ENCODE peak calls at places on chromosome X, in eight cellular contexts. V is aorta, P is sigmoid colon, D is PC-9, N is OCI-LY7, T is mammary epithelial cell, W is A549, Y is psoas muscle. B is an unnamed sample.

GRCh38 chrX:72142094-72142843 is 10.6 kb upstream of the RTL5 start:
- DNase-seq in N (no peak), V (no peak), W (no peak), D (no peak), P (no peak), Y (no peak), T (no peak), B (no peak)

GRCh38 chrX:154511761-154512160 is 4.3 kb downstream of the FAM3A start:
- DNase-seq in V (no peak), D (no peak), P (no peak), N (no peak), W (no peak), Y (no peak), T (no peak), B (no peak)

GRCh38 chrX:128012015-128012414 is 40.2 kb downstream of the ACTRT1 start:
- DNase-seq in N (no peak), W (no peak), D (no peak), V (no peak), Y (no peak), P (no peak), T (no peak), B (no peak)

GRCh38 chrX:8815460-8816065 is 14.4 kb upstream of the FAM9A start:
- DNase-seq in N (peak; percentile 39), P (no peak), V (no peak), T (peak; percentile 33), D (no peak), Y (no peak), W (peak; percentile 40), B (no peak)

GRCh38 chrX:133674726-133675470 is 259.6 kb upstream of the GPC4 start:
- DNase-seq in T (peak; percentile 52), W (no peak), D (peak; percentile 48), V (no peak), Y (no peak), N (no peak), P (no peak), B (no peak)

GRCh38 chrX:17788439-17788838 is 51.1 kb downstream of the SCML1 start:
- DNase-seq in Y (peak; percentile 35), W (peak; percentile 53), D (peak; percentile 28), V (peak; percentile 79), T (peak; percentile 8), P (no peak), N (peak; percentile 14), B (peak; percentile 47)

GRCh38 chrX:267771-268261 is 13.4 kb upstream of the PLCXD1 start:
- DNase-seq in D (no peak), W (no peak), Y (no peak), T (no peak), P (peak; percentile 54), N (no peak), V (peak; percentile 55), B (peak; percentile 44)

GRCh38 chrX:153920546-153920945 is 5.5 kb downstream of the ARHGAP4 start:
- DNase-seq in V (no peak), W (no peak), P (no peak), Y (no peak), T (no peak), N (no peak), D (no peak), B (peak; percentile 19)

GRCh38 chrX:71815906-71816156 is 52.7 kb downstream of the CXorf49B start:
- DNase-seq in Y (no peak), W (no peak), P (no peak), N (no peak), D (no peak), T (no peak), V (no peak), B (no peak)

GRCh38 chrX:74325130-74326059 is 21.4 kb downstream of the ZCCHC13 start:
- DNase-seq in Y (no peak), W (no peak), T (no peak), N (no peak), D (no peak), V (no peak), P (no peak), B (no peak)

GRCh38 chrX:107826286-107827136 is 845 bp downstream of the MID2 start:
- DNase-seq in T (peak; percentile 41), Y (peak; percentile 47), P (peak; percentile 67), V (peak; percentile 79), D (peak; percentile 37), W (peak; percentile 25), N (no peak), B (peak; percentile 55)

GRCh38 chrX:54182864-54183613 is at the start of gene FAM120C:
- DNase-seq in D (peak; percentile 72), P (peak; percentile 84), T (peak; percentile 62), V (peak; percentile 88), N (peak; percentile 73), Y (peak; percentile 70), W (peak; percentile 75), B (peak; percentile 68)

GRCh38 chrX:9114245-9114644 is 80.3 kb upstream of the FAM9B start:
- DNase-seq in Y (no peak), N (no peak), W (no peak), D (no peak), T (no peak), P (no peak), V (no peak), B (no peak)

GRCh38 chrX:10795721-10796120 is 175.3 kb upstream of the MID1 start:
- DNase-seq in N (no peak), Y (no peak), D (no peak), T (no peak), P (no peak), V (no peak), W (no peak), B (no peak)

GRCh38 chrX:119982145-119982544 is 38.6 kb upstream of the NKAP start:
- DNase-seq in N (no peak), V (no peak), Y (no peak), W (no peak), D (no peak), T (no peak), P (no peak), B (no peak)

GRCh38 chrX:134600714-134601113 is 57.6 kb downstream of the PLAC1 start:
- DNase-seq in W (no peak), T (peak; percentile 28), D (no peak), N (no peak), V (no peak), Y (no peak), P (no peak), B (no peak)

GRCh38 chrX:48761674-48762471 is at the start of gene GLOD5:
- DNase-seq in T (peak; percentile 57), N (peak; percentile 5), P (no peak), D (peak; percentile 74), Y (no peak), W (no peak), V (no peak), B (peak; percentile 72)

GRCh38 chrX:79524642-79525041 is 157.5 kb upstream of the ITM2A start:
- DNase-seq in D (no peak), N (no peak), T (peak; percentile 3), W (no peak), V (no peak), P (no peak), Y (no peak), B (no peak)

GRCh38 chrX:148133099-148133725 is 152.1 kb downstream of the FMR1NB start:
- DNase-seq in D (no peak), N (peak; percentile 64), T (peak; percentile 1), V (no peak), Y (no peak), W (no peak), P (no peak), B (no peak)

GRCh38 chrX:63186137-63186536 is 165.0 kb downstream of the SPIN4 start:
- DNase-seq in P (no peak), T (no peak), D (no peak), W (no peak), Y (no peak), V (peak; percentile 0), N (no peak), B (no peak)

GRCh38 chrX:68824565-68825125 is 4.2 kb upstream of the EFNB1 start:
- DNase-seq in P (peak; percentile 24), D (no peak), N (no peak), T (no peak), V (no peak), W (no peak), Y (no peak), B (no peak)

GRCh38 chrX:13341491-13342101 is 21.7 kb upstream of the ATXN3L start:
- DNase-seq in P (no peak), N (peak; percentile 22), W (no peak), T (no peak), Y (no peak), V (no peak), D (no peak), B (no peak)
- H3K27ac ChIP-seq in P (no peak overlapping the region), N (no peak overlapping the region), W (no peak overlapping the region), T (no peak overlapping the region), Y (no peak overlapping the region), V (no peak overlapping the region), D (no peak overlapping the region), B (no peak overlapping the region)

DNA sequence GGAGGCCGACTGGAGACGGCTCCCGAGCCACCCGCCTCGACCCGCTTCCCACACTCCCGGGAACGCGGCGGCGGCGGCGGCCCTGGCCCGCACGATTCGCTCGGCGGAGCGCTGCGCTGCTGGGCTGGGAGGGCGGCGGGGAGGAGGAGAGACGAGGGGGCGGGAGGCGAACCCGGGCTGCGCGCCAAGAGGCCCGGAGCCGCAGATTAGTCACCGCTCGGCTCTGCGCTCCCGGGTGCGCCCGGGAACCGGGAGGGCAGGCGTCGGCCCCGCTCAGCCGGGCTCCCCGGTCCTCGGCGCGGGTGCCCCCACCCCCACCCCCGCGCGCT is 11.2 kb upstream of the BCOR start:
- DNase-seq in Y (peak; percentile 84), N (peak; percentile 41), D (peak; percentile 66), T (peak; percentile 79), W (peak; percentile 62), V (peak; percentile 95), P (peak; percentile 93), B (peak; percentile 79)
- H3K4me1 ChIP-seq in Y (peaks cover 23% of the 10 kb centered on the region), N (peaks cover 47% of the 10 kb centered on the region), D (no peaks in the 10 kb centered on the region), T (peaks cover 15% of the 10 kb centered on the region), W (peaks cover 23% of the 10 kb centered on the region), V (no peaks in the 10 kb centered on the region), P (peaks cover 33% of the 10 kb centered on the region), B (peaks cover 22% of the 10 kb centered on the region)

DNA sequence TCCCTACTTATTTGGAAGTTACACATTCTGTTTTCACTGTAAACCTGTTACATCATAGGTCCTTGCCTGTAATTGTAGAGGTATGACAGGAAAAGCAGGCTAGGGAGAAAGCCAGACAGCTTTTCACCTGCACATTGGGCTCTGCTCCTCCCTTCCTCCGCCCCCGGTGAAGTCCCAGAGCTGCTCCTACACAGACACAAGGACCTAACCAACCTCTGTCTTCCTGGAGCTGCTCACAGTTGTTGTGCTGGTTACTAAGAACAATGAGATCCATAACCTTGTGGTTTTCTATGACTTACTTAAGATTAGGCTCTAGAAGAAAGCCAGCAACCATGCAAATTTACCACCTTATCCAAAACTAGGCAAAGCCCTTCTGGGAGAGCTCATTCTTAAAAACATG is 40.0 kb downstream of the MOSPD2 start:
- DNase-seq in Y (no peak), T (peak; percentile 69), V (no peak), P (no peak), D (peak; percentile 4), W (no peak), N (no peak), B (no peak)
- H3K27ac ChIP-seq in Y (no peak overlapping the region), T (no peak overlapping the region), V (no peak overlapping the region), P (no peak overlapping the region), D (no peak overlapping the region), W (no peak overlapping the region), N (no peak overlapping the region), B (no peak overlapping the region)

DNA sequence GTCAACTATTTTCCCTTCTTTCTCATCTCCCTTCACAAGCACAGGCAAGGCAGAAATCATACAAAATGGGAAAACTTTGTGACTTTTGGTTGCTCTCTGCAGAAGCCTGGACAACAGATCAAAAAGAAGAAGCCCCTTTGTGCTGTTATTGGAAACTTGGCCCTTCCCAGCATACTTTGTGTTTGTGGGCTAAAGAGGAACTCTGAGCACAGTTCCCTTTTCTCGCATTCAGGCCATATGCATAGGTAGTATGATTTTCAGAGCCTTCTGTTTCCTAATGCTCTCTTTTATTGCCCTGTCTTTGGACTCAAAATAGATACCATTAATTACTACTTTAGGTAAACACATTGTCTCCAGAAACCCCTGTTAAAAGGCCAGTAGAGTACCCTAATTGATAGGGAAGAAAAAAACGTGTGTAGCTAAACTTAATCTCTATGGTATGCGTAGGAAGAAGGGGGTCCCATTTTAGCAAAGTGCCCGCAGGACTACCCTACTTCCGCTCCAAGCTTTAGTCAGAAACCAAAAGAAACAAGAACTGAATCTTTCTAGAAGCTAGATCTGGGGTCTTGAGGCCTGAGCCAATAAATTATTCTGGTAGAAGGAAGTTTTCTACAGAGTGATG is 26.6 kb downstream of the VSIG4 start:
- DNase-seq in V (no peak), N (peak; percentile 59), D (no peak), Y (no peak), T (no peak), P (no peak), W (no peak), B (no peak)
- H3K4me1 ChIP-seq in V (no peaks in the 10 kb centered on the region), N (peaks cover 65% of the 10 kb centered on the region), D (no peaks in the 10 kb centered on the region), Y (no peaks in the 10 kb centered on the region), T (peaks cover 5% of the 10 kb centered on the region), P (no peaks in the 10 kb centered on the region), W (no peaks in the 10 kb centered on the region), B (no peaks in the 10 kb centered on the region)

B was measured in lower lobe of right lung.